ENCODE peak calls at places on chromosome 1, in ten cellular contexts. S is BE2C; V is NCI-H1105 treated with DMSO at 0.1 percent for 48 hours; G is effector CD4-positive, alpha-beta T cell; I is LoVo; Q is HEK293T; T is RCC 7860; R is frontal cortex; C is AG10803; P is cardiac fibroblast. M is an unnamed sample.

GRCh38 chr1:7810395-7810794 is 26.3 kb downstream of the PER3 start:
- DNase-seq in S (no peak), V (no peak), G (no peak), I (no peak), Q (no peak), T (peak), R (no peak), C (peak), P (peak), M (peak)

GRCh38 chr1:182348916-182349747 is 42.5 kb downstream of the GLUL start:
- DNase-seq in S (no peak), V (no peak), G (no peak), I (no peak), Q (no peak), T (no peak), R (no peak), C (peak), P (no peak), M (peak)

GRCh38 chr1:58816072-58816746 is 32.4 kb upstream of the JUN start:
- DNase-seq in S (peak), V (peak), G (peak), I (peak), Q (peak), T (peak), R (peak), C (peak), P (peak), M (peak)

GRCh38 chr1:156387899-156388813 is 19.1 kb downstream of the RHBG start:
- DNase-seq in S (no peak), V (no peak), G (no peak), I (no peak), Q (no peak), T (no peak), R (peak), C (no peak), P (no peak), M (peak)

GRCh38 chr1:218991089-218991488 is 182.6 kb upstream of the LYPLAL1 start:
- DNase-seq in S (no peak), V (peak), G (no peak), I (no peak), Q (no peak), T (no peak), R (no peak), C (no peak), P (no peak), M (no peak)

GRCh38 chr1:207828485-207829158 is 76.8 kb downstream of the CD46 start:
- DNase-seq in S (peak), V (peak), G (peak), I (peak), Q (peak), T (peak), R (peak), C (peak), P (peak), M (peak)

GRCh38 chr1:230340778-230341546 is 85.2 kb downstream of the PGBD5 start:
- DNase-seq in S (no peak), V (no peak), G (no peak), I (no peak), Q (no peak), T (no peak), R (no peak), C (no peak), P (no peak), M (no peak)

GRCh38 chr1:85569122-85569521 is 11.4 kb upstream of the CCN1 start:
- DNase-seq in S (no peak), V (no peak), G (no peak), I (no peak), Q (no peak), T (no peak), R (no peak), C (peak), P (peak), M (peak)

GRCh38 chr1:165075725-165076370 is 280.7 kb downstream of the LMX1A start:
- DNase-seq in S (peak), V (peak), G (no peak), I (peak), Q (peak), T (peak), R (no peak), C (peak), P (peak), M (peak)

GRCh38 chr1:218887141-218887925 is 286.3 kb upstream of the LYPLAL1 start:
- DNase-seq in S (no peak), V (no peak), G (no peak), I (no peak), Q (no peak), T (no peak), R (no peak), C (no peak), P (no peak), M (no peak)

GRCh38 chr1:223358826-223359225 is 5.2 kb downstream of the SUSD4 start:
- DNase-seq in S (no peak), V (no peak), G (no peak), I (no peak), Q (no peak), T (no peak), R (no peak), C (no peak), P (no peak), M (no peak)

GRCh38 chr1:194024659-194025058 is 838.2 kb upstream of the B3GALT2 start:
- DNase-seq in S (no peak), V (peak), G (no peak), I (no peak), Q (no peak), T (peak), R (no peak), C (no peak), P (peak), M (no peak)

GRCh38 chr1:88998716-88999115 is 6.3 kb upstream of the KYAT3 start:
- DNase-seq in S (peak), V (peak), G (peak), I (peak), Q (peak), T (peak), R (peak), C (peak), P (peak), M (peak)

GRCh38 chr1:3219005-3219724 is 150.2 kb downstream of the PRDM16 start:
- DNase-seq in S (peak), V (no peak), G (no peak), I (no peak), Q (no peak), T (peak), R (peak), C (peak), P (peak), M (peak)

GRCh38 chr1:38152351-38153082 is 105.9 kb upstream of the POU3F1 start:
- DNase-seq in S (peak), V (peak), G (no peak), I (no peak), Q (peak), T (no peak), R (no peak), C (no peak), P (no peak), M (no peak)

GRCh38 chr1:16236495-16237342 is at the start of gene CPLANE2:
- DNase-seq in S (peak), V (peak), G (peak), I (peak), Q (peak), T (peak), R (peak), C (peak), P (peak), M (peak)

GRCh38 chr1:11918779-11919519 is 7.3 kb downstream of the KIAA2013 start:
- DNase-seq in S (no peak), V (no peak), G (no peak), I (no peak), Q (no peak), T (peak), R (no peak), C (peak), P (peak), M (peak)

GRCh38 chr1:204617256-204618147 is 68.0 kb downstream of the LRRN2 start:
- DNase-seq in S (no peak), V (no peak), G (no peak), I (no peak), Q (no peak), T (no peak), R (peak), C (no peak), P (no peak), M (no peak)

GRCh38 chr1:203475012-203475981 is at the start of gene PRELP:
- DNase-seq in S (peak), V (peak), G (no peak), I (no peak), Q (no peak), T (no peak), R (peak), C (peak), P (no peak), M (peak)

M was measured in GM23248.